ENCODE peak calls at places on chromosomes 4 and X, in seven cellular contexts. O is LHCN-M2, D is GM03348, F is tibial nerve, U is PC-3, J is foreskin keratinocyte, B is IMR-90. Q is an unnamed sample.

GRCh38 chrX:44223150-44223549 is 120.3 kb downstream of the EFHC2 start:
- DNase-seq in O (peak), J (peak), F (no peak), B (peak), U (peak), D (peak), Q (peak)

GRCh38 chrX:13091111-13091765 is 46.8 kb upstream of the FAM9C start:
- DNase-seq in O (no peak), B (no peak), F (no peak), U (no peak), D (no peak), J (no peak), Q (no peak)

GRCh38 chrX:130788786-130789581 is 114.0 kb downstream of the ENOX2 start:
- DNase-seq in O (peak), D (no peak), B (peak), U (no peak), J (no peak), F (no peak), Q (no peak)

GRCh38 chrX:49756692-49757091 is 60.9 kb upstream of the PAGE1 start:
- DNase-seq in O (no peak), F (no peak), J (no peak), D (no peak), B (no peak), U (no peak), Q (no peak)

GRCh38 chrX:33339219-33339618 is 127.9 kb upstream of the DMD start:
- DNase-seq in U (peak), D (no peak), J (peak), O (peak), F (no peak), B (peak), Q (no peak)

GRCh38 chr4:60216752-60217151 is 983.4 kb upstream of the ADGRL3 start:
- DNase-seq in O (peak), U (no peak), B (peak), J (peak), F (no peak), D (no peak), Q (no peak)

GRCh38 chr4:83219344-83219990 is 65.1 kb downstream of the COQ2 start:
- DNase-seq in O (no peak), J (peak), D (peak), U (no peak), B (no peak), F (no peak), Q (peak)

GRCh38 chr4:63269156-63269555 is 1140.1 kb downstream of the TECRL start:
- DNase-seq in F (no peak), U (no peak), J (no peak), O (no peak), B (no peak), D (no peak), Q (no peak)

GRCh38 chr4:183873389-183874185 is 31.5 kb upstream of the STOX2 start:
- DNase-seq in B (no peak), D (no peak), F (no peak), U (no peak), O (no peak), J (peak), Q (no peak)

GRCh38 chr4:78512357-78512920 is 39.1 kb upstream of the ANXA3 start:
- DNase-seq in D (no peak), O (no peak), B (peak), J (no peak), F (no peak), U (no peak), Q (no peak)

GRCh38 chrX:31449975-31450374 is 378.1 kb upstream of the FTHL17 start:
- DNase-seq in J (peak), D (peak), O (peak), F (no peak), U (no peak), B (peak), Q (peak)

GRCh38 chr4:101321481-101322042 is 25.8 kb downstream of the PPP3CA start:
- DNase-seq in B (no peak), U (no peak), O (no peak), J (no peak), F (no peak), D (no peak), Q (no peak)